ENCODE peak calls at places on chromosomes 4 and X, in eight cellular contexts. X is aorta; D is mesenchymal stem cell; H is CD8-positive, alpha-beta T cell; R is colonic mucosa; W is thoracic aorta; Z is cardiac muscle cell; V is H9. P is an unnamed sample.

GRCh38 chr4:138655970-138656369 is 359.6 kb upstream of the NOCT start:
- DNase-seq in X (no peak), D (no peak), H (no peak), R (no peak), W (no peak), Z (no peak), V (no peak), P (no peak)

GRCh38 chr4:148740701-148741100 is 298.5 kb upstream of the NR3C2 start:
- DNase-seq in X (no peak), D (no peak), H (no peak), R (no peak), W (no peak), Z (no peak), V (no peak), P (no peak)

GRCh38 chr4:119525005-119525749 is 103.4 kb downstream of the PDE5A start:
- DNase-seq in X (no peak), D (peak; percentile 92), H (no peak), R (no peak), W (no peak), Z (peak; percentile 77), V (no peak), P (no peak)

GRCh38 chrX:40175416-40176255 is 77.9 kb upstream of the BCOR start:
- DNase-seq in X (peak; percentile 89), D (peak; percentile 82), H (peak; percentile 70), R (peak; percentile 79), W (no peak), Z (peak; percentile 71), V (peak; percentile 69), P (peak; percentile 70)

GRCh38 chr4:59818656-59819055 is 1381.5 kb upstream of the ADGRL3 start:
- DNase-seq in X (no peak), D (no peak), H (no peak), R (no peak), W (no peak), Z (no peak), V (no peak), P (no peak)

GRCh38 chr4:7256989-7257810 is 64.9 kb downstream of the SORCS2 start:
- DNase-seq in X (no peak), D (no peak), H (no peak), R (no peak), W (no peak), Z (peak; percentile 17), V (no peak), P (no peak)

GRCh38 chrX:43467608-43468234 is 188.4 kb upstream of the MAOA start:
- DNase-seq in X (no peak), D (no peak), H (no peak), R (no peak), W (no peak), Z (no peak), V (peak; percentile 62), P (no peak)

GRCh38 chr4:24249972-24250371 is 334.4 kb downstream of the DHX15 start:
- DNase-seq in X (no peak), D (no peak), H (no peak), R (no peak), W (no peak), Z (no peak), V (no peak), P (no peak)

GRCh38 chr4:81407726-81408125 is 64.0 kb downstream of the RASGEF1B start:
- DNase-seq in X (no peak), D (no peak), H (no peak), R (no peak), W (no peak), Z (no peak), V (no peak), P (no peak)

GRCh38 chr4:78661923-78662521 is 110.5 kb downstream of the ANXA3 start:
- DNase-seq in X (no peak), D (peak; percentile 77), H (no peak), R (peak; percentile 49), W (no peak), Z (peak; percentile 81), V (no peak), P (no peak)

GRCh38 chr4:2255501-2256155 is 6.3 kb downstream of the MXD4 start:
- DNase-seq in X (peak; percentile 56), D (no peak), H (no peak), R (peak; percentile 17), W (peak; percentile 11), Z (peak; percentile 76), V (peak; percentile 33), P (no peak)

GRCh38 chrX:31199051-31199769 is 127.4 kb upstream of the FTHL17 start:
- DNase-seq in X (no peak), D (peak; percentile 73), H (no peak), R (no peak), W (no peak), Z (peak; percentile 45), V (no peak), P (no peak)

GRCh38 chrX:51891821-51892551 is 1.4 kb upstream of the MAGED1 start:
- DNase-seq in X (no peak), D (peak; percentile 39), H (no peak), R (no peak), W (no peak), Z (peak; percentile 72), V (no peak), P (no peak)

GRCh38 chr4:27248829-27249228 is 388.2 kb downstream of the STIM2 start:
- DNase-seq in X (no peak), D (no peak), H (no peak), R (no peak), W (no peak), Z (no peak), V (no peak), P (no peak)

GRCh38 chr4:24778427-24779225 is 16.7 kb upstream of the SOD3 start:
- DNase-seq in X (peak; percentile 72), D (peak; percentile 53), H (no peak), R (no peak), W (peak; percentile 42), Z (peak; percentile 99), V (no peak), P (no peak)

GRCh38 chr4:65624651-65625050 is 45.6 kb downstream of the EPHA5 start:
- DNase-seq in X (no peak), D (no peak), H (no peak), R (no peak), W (no peak), Z (no peak), V (no peak), P (no peak)

GRCh38 chr4:79584352-79584751 is 176.3 kb upstream of the GK2 start:
- DNase-seq in X (no peak), D (no peak), H (no peak), R (no peak), W (no peak), Z (no peak), V (no peak), P (no peak)

GRCh38 chr4:95601342-95601741 is 52.6 kb upstream of the UNC5C start:
- DNase-seq in X (no peak), D (no peak), H (no peak), R (no peak), W (no peak), Z (no peak), V (no peak), P (no peak)

DNA sequence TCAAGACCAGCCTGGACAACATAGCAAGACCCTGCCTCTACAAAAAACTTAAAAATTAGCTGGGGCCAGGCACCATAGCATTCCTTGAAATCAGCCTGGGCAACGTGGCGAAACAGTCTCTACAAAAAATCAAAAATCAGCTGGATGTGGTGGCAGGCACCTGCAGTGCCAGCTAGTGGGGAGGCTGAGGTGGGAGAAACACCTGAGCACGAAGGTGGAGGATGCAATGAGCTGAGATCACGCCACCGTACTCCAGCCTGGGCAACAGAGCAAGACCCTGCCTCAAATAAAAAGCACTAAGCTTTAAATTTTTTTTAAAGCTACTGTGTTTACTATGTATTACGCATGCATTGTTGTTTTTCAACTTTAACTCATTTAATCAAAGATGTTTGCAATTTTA is 3.2 kb downstream of the RPL9 start:
- DNase-seq in X (no peak), D (no peak), H (no peak), R (no peak), W (no peak), Z (no peak), V (no peak), P (no peak)
- H3K4me1 ChIP-seq in X (no peaks in the 10 kb centered on the region), D (peaks cover 9% of the 10 kb centered on the region), H (peaks cover 25% of the 10 kb centered on the region), R (peaks cover 8% of the 10 kb centered on the region), W (peaks cover 13% of the 10 kb centered on the region), Z (peaks cover 13% of the 10 kb centered on the region), V (peaks cover 2% of the 10 kb centered on the region), P (peaks cover 14% of the 10 kb centered on the region)

DNA sequence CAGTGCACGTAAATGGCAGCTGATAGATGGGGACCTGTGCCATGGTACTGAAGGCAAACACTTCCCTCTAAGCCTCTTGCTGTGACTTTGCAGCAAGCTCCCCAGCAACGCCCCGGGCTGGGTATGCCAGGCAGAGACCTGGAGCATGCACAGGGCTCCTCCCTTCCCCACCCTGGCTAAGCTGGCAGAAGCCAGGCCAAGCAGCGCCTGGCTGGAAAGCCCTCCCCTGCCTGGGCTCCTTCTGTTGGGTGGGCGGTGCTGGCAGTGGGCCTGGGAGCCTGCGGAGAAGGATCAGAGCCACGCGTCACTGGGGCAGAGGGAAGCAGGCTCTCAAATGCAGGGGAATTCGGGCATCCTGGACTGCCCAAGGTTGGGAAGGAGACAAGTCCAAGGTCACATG is 3.6 kb downstream of the ATP2B3 start:
- DNase-seq in X (no peak), D (no peak), H (no peak), R (no peak), W (no peak), Z (no peak), V (no peak), P (no peak)
- H3K4me1 ChIP-seq in X (no peaks in the 10 kb centered on the region), D (peaks cover 9% of the 10 kb centered on the region), H (no peaks in the 10 kb centered on the region), R (no peaks in the 10 kb centered on the region), W (no peaks in the 10 kb centered on the region), Z (no peaks in the 10 kb centered on the region), V (no peaks in the 10 kb centered on the region), P (no peaks in the 10 kb centered on the region)

GRCh38 chr4:1205641-1206298 is 33.4 kb upstream of the SPON2 start:
- DNase-seq in X (peak; percentile 45), D (no peak), H (peak; percentile 3), R (peak; percentile 26), W (peak; percentile 1), Z (no peak), V (peak; percentile 23), P (no peak)

GRCh38 chr4:1206299-1207156 is 34.1 kb upstream of the SPON2 start:
- DNase-seq in X (peak; percentile 38), D (no peak), H (peak; percentile 4), R (peak; percentile 35), W (peak; percentile 1), Z (no peak), V (peak; percentile 21), P (peak; percentile 8)

GRCh38 chr4:1207603-1208265 is 35.4 kb upstream of the SPON2 start:
- DNase-seq in X (peak; percentile 73), D (peak; percentile 61), H (no peak), R (peak; percentile 64), W (no peak), Z (peak; percentile 89), V (no peak), P (no peak)

GRCh38 chr4:1208266-1208961 is 36.0 kb upstream of the SPON2 start:
- DNase-seq in X (peak; percentile 52), D (no peak), H (no peak), R (no peak), W (no peak), Z (peak; percentile 53), V (no peak), P (no peak)

DNA sequence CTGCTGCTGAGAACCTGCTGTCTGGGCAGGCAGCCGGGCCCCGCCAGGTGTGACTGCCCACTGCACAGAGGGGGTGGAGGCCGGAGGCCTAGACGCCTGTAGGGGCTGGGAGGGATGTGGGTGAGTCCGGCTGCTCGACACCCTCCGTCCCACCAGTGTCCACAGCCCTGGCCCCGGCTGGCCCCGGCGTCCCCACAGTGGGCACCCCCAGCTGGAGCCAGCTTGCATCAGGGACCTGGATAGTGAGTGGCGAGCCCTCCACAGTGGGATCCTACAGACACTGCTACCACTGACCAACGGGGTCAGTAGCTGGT is 34.7 kb upstream of the SPON2 start:
- DNase-seq in X (peak; percentile 45), D (no peak), H (no peak), R (no peak), W (no peak), Z (no peak), V (no peak), P (no peak)
- H3K4me1 ChIP-seq in X (no peaks in the 10 kb centered on the region), D (peaks cover 70% of the 10 kb centered on the region), H (peaks cover 29% of the 10 kb centered on the region), R (peaks cover 47% of the 10 kb centered on the region), W (peaks cover 31% of the 10 kb centered on the region), Z (peaks cover 5% of the 10 kb centered on the region), V (no peaks in the 10 kb centered on the region), P (no peaks in the 10 kb centered on the region)

GRCh38 chrX:105696870-105697269 is 125.5 kb upstream of the NRK start:
- DNase-seq in X (no peak), D (no peak), H (no peak), R (no peak), W (no peak), Z (no peak), V (no peak), P (no peak)
- H3K4me1 ChIP-seq in X (no peaks in the 10 kb centered on the region), D (no peaks in the 10 kb centered on the region), H (no peaks in the 10 kb centered on the region), R (no peaks in the 10 kb centered on the region), W (no peaks in the 10 kb centered on the region), Z (no peaks in the 10 kb centered on the region), V (no peaks in the 10 kb centered on the region), P (no peaks in the 10 kb centered on the region)

P was measured in HAP-1.